ENCODE peak calls at places on chromosomes 6 and 20, in eight cellular contexts. One of them, this sample, is unnamed.

GRCh38 chr6:102732908-102733307 is 1339.4 kb downstream of the GRIK2 start:
- DNase-seq in testis: no peak
- DNase-seq in A549: no peak
- DNase-seq in H54: peak
- DNase-seq in transverse colon: no peak
- DNase-seq in IMR-90: no peak
- DNase-seq in stomach: no peak
- DNase-seq in breast epithelium: no peak
- DNase-seq in this sample: no peak

GRCh38 chr6:135299256-135299655 is 118.1 kb downstream of the MYB start:
- DNase-seq in H54: peak
- DNase-seq in stomach: no peak
- DNase-seq in testis: no peak
- DNase-seq in IMR-90: peak
- DNase-seq in transverse colon: no peak
- DNase-seq in breast epithelium: no peak
- DNase-seq in A549: peak
- DNase-seq in this sample: no peak

GRCh38 chr6:79928478-79928998 is 18.8 kb downstream of the ELOVL4 start:
- DNase-seq in testis: no peak
- DNase-seq in A549: peak
- DNase-seq in IMR-90: no peak
- DNase-seq in transverse colon: no peak
- DNase-seq in stomach: no peak
- DNase-seq in H54: no peak
- DNase-seq in breast epithelium: no peak
- DNase-seq in this sample: no peak

GRCh38 chr6:30490031-30490876 is 945 bp downstream of the HLA-E start:
- DNase-seq in H54: no peak
- DNase-seq in testis: peak
- DNase-seq in IMR-90: peak
- DNase-seq in A549: peak
- DNase-seq in transverse colon: peak
- DNase-seq in breast epithelium: peak
- DNase-seq in stomach: peak
- DNase-seq in this sample: peak

GRCh38 chr6:35948725-35949124 is 27.8 kb upstream of the SRPK1 start:
- DNase-seq in stomach: no peak
- DNase-seq in transverse colon: no peak
- DNase-seq in H54: no peak
- DNase-seq in breast epithelium: no peak
- DNase-seq in testis: no peak
- DNase-seq in IMR-90: peak
- DNase-seq in A549: peak
- DNase-seq in this sample: peak

GRCh38 chr20:5674176-5674660 is 76.0 kb upstream of the SHLD1 start:
- DNase-seq in A549: no peak
- DNase-seq in testis: no peak
- DNase-seq in H54: no peak
- DNase-seq in stomach: no peak
- DNase-seq in IMR-90: peak
- DNase-seq in transverse colon: no peak
- DNase-seq in breast epithelium: no peak
- DNase-seq in this sample: peak

GRCh38 chr6:21263531-21264287 is 329.8 kb upstream of the SOX4 start:
- DNase-seq in stomach: no peak
- DNase-seq in A549: no peak
- DNase-seq in breast epithelium: peak
- DNase-seq in H54: peak
- DNase-seq in testis: peak
- DNase-seq in transverse colon: no peak
- DNase-seq in IMR-90: no peak
- DNase-seq in this sample: no peak

GRCh38 chr6:148240866-148241477 is 101.7 kb upstream of the SASH1 start:
- DNase-seq in testis: no peak
- DNase-seq in A549: no peak
- DNase-seq in IMR-90: peak
- DNase-seq in H54: no peak
- DNase-seq in breast epithelium: no peak
- DNase-seq in transverse colon: no peak
- DNase-seq in stomach: no peak
- DNase-seq in this sample: no peak

GRCh38 chr6:63573899-63574553 is 1.7 kb downstream of the LOC128125822 start:
- DNase-seq in breast epithelium: no peak
- DNase-seq in IMR-90: peak
- DNase-seq in H54: no peak
- DNase-seq in testis: peak
- DNase-seq in transverse colon: peak
- DNase-seq in A549: peak
- DNase-seq in stomach: peak
- DNase-seq in this sample: peak

GRCh38 chr20:25309395-25310267 is 61.7 kb downstream of the PYGB start:
- DNase-seq in A549: peak
- DNase-seq in breast epithelium: no peak
- DNase-seq in IMR-90: peak
- DNase-seq in stomach: peak
- DNase-seq in transverse colon: peak
- DNase-seq in testis: no peak
- DNase-seq in H54: peak
- DNase-seq in this sample: peak

GRCh38 chr20:57558614-57559285 is 2.2 kb upstream of the PCK1 start:
- DNase-seq in A549: no peak
- DNase-seq in IMR-90: no peak
- DNase-seq in breast epithelium: no peak
- DNase-seq in H54: no peak
- DNase-seq in transverse colon: no peak
- DNase-seq in testis: no peak
- DNase-seq in stomach: no peak
- DNase-seq in this sample: no peak

GRCh38 chr20:6735913-6736845 is 31.3 kb upstream of the BMP2 start:
- DNase-seq in transverse colon: no peak
- DNase-seq in IMR-90: no peak
- DNase-seq in H54: no peak
- DNase-seq in A549: no peak
- DNase-seq in testis: peak
- DNase-seq in breast epithelium: no peak
- DNase-seq in stomach: peak
- DNase-seq in this sample: no peak

GRCh38 chr20:58461899-58462298 is 53.3 kb downstream of the APCDD1L start:
- DNase-seq in breast epithelium: no peak
- DNase-seq in A549: no peak
- DNase-seq in transverse colon: no peak
- DNase-seq in H54: no peak
- DNase-seq in IMR-90: no peak
- DNase-seq in testis: no peak
- DNase-seq in stomach: no peak
- DNase-seq in this sample: no peak

DNA sequence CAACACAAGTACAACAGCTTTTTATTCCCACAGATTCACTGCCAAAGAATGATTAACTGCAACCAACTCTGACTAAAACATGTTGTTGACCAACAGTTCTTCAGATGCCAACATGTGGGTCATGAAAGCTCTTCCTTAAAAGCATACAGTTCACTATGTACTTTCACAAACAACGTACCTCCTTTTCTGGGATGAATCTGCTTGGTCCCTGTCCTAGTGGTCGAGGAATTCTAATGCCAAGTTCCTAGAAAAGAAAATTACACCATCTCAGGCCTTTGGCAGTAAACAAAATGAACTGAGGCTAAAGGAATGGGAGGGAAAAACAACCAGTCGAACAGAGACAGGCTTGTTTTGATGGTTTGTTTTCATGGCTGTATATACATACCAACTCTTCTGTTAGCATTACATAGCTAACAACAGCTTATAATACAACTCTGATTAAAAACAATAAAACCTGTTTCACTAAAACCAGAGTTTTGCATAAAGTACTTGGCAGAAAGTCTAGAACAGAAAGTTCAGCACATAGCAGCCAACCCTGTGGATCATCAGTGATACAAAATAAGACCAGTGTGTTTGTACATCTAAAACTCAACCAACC is 92.4 kb downstream of the SESN1 start:
- DNase-seq in breast epithelium: peak
- DNase-seq in transverse colon: no peak
- DNase-seq in stomach: no peak
- DNase-seq in H54: no peak
- DNase-seq in A549: no peak
- DNase-seq in testis: no peak
- DNase-seq in IMR-90: peak
- DNase-seq in this sample: no peak
- TF ChIP-seq POLR2A in breast epithelium: no peak
- TF ChIP-seq POLR2A in transverse colon: no peak
- TF ChIP-seq POLR2A in stomach: no peak
- TF ChIP-seq POLR2A in H54: no peak
- TF ChIP-seq POLR2A in A549: no peak
- TF ChIP-seq POLR2A in testis: no peak
- TF ChIP-seq POLR2A in IMR-90: no peak
- TF ChIP-seq POLR2A in this sample: no peak

GRCh38 chr20:35699914-35700624 is 864 bp downstream of the ROMO1 start:
- DNase-seq in stomach: no peak
- DNase-seq in A549: no peak
- DNase-seq in H54: no peak
- DNase-seq in testis: no peak
- DNase-seq in breast epithelium: no peak
- DNase-seq in transverse colon: no peak
- DNase-seq in IMR-90: peak
- DNase-seq in this sample: no peak

GRCh38 chr20:35697696-35698297 is 1.4 kb downstream of the NFS1 start:
- DNase-seq in breast epithelium: no peak
- DNase-seq in A549: no peak
- DNase-seq in testis: no peak
- DNase-seq in stomach: peak
- DNase-seq in transverse colon: no peak
- DNase-seq in H54: no peak
- DNase-seq in IMR-90: no peak
- DNase-seq in this sample: no peak

GRCh38 chr20:35698298-35699126 is 640 bp downstream of the NFS1 start:
- DNase-seq in breast epithelium: no peak
- DNase-seq in stomach: peak
- DNase-seq in A549: no peak
- DNase-seq in H54: no peak
- DNase-seq in transverse colon: no peak
- DNase-seq in testis: no peak
- DNase-seq in IMR-90: no peak
- DNase-seq in this sample: peak

GRCh38 chr20:35700625-35701148 is 1.5 kb downstream of the ROMO1 start:
- DNase-seq in breast epithelium: no peak
- DNase-seq in transverse colon: no peak
- DNase-seq in IMR-90: no peak
- DNase-seq in A549: no peak
- DNase-seq in stomach: peak
- DNase-seq in testis: peak
- DNase-seq in H54: no peak
- DNase-seq in this sample: no peak

DNA sequence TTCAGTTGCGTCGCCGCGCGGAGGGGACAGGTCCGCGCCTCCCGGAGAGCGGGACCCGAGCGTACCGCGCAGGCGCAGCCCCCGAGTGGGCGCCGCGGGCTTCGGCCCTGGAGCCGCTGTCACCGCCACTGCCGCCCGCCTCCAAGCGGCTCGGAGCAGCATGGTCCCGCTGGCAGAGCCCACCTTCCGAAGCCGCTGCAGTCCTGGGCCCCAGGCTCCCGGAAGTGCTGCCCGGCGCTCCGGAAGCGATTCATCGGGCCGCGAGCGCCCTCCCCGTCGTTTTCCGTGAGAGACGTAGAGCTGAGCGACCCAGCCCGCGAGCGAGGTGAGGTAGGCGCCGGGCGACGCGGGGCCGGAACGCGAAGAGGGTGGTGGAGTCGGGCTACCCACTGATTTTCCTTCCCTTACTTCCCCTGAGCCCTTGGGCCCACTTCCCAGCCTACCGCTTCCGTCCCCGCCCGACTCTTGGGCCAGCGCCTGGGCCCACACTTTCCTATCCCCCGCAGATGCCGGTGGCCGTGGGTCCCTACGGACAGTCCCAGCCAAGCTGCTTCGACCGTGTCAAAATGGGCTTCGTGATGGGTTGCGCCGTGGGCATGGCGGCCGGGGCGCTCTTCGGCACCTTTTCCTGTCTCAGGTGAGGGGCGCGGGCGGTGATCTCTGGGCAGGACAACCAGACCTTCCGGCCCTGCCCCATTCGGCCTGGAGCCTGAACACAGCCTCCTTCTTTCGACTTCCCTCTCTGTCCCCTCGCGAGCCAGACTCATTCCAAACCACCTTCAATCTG is at the start of the genes NFS1 and ROMO1:
- DNase-seq in H54: peak
- DNase-seq in stomach: peak
- DNase-seq in IMR-90: peak
- DNase-seq in A549: peak
- DNase-seq in transverse colon: peak
- DNase-seq in breast epithelium: peak
- DNase-seq in testis: peak
- DNase-seq in this sample: peak
- TF ChIP-seq POLR2A in H54: peak
- TF ChIP-seq POLR2A in stomach: peak
- TF ChIP-seq POLR2A in IMR-90: peak
- TF ChIP-seq POLR2A in A549: peak
- TF ChIP-seq POLR2A in transverse colon: peak
- TF ChIP-seq POLR2A in breast epithelium: no peak
- TF ChIP-seq POLR2A in testis: no peak
- TF ChIP-seq POLR2A in this sample: peak

GRCh38 chr6:150664091-150664490 is 64.4 kb downstream of the PLEKHG1 start:
- DNase-seq in IMR-90: no peak
- DNase-seq in testis: no peak
- DNase-seq in transverse colon: no peak
- DNase-seq in A549: no peak
- DNase-seq in stomach: no peak
- DNase-seq in breast epithelium: no peak
- DNase-seq in H54: no peak
- DNase-seq in this sample: no peak

GRCh38 chr6:150668882-150669476 is 69.3 kb downstream of the PLEKHG1 start:
- DNase-seq in breast epithelium: no peak
- DNase-seq in stomach: no peak
- DNase-seq in A549: no peak
- DNase-seq in IMR-90: no peak
- DNase-seq in transverse colon: no peak
- DNase-seq in H54: no peak
- DNase-seq in testis: no peak
- DNase-seq in this sample: no peak

GRCh38 chr6:150667977-150668716 is 68.5 kb downstream of the PLEKHG1 start:
- DNase-seq in H54: no peak
- DNase-seq in A549: peak
- DNase-seq in breast epithelium: peak
- DNase-seq in transverse colon: peak
- DNase-seq in IMR-90: peak
- DNase-seq in testis: peak
- DNase-seq in stomach: peak
- DNase-seq in this sample: no peak

GRCh38 chr6:150662814-150663213 is 63.1 kb downstream of the PLEKHG1 start:
- DNase-seq in A549: no peak
- DNase-seq in H54: no peak
- DNase-seq in breast epithelium: no peak
- DNase-seq in stomach: no peak
- DNase-seq in IMR-90: no peak
- DNase-seq in transverse colon: no peak
- DNase-seq in testis: no peak
- DNase-seq in this sample: no peak

GRCh38 chr6:150666071-150666470 is 66.4 kb downstream of the PLEKHG1 start:
- DNase-seq in H54: no peak
- DNase-seq in A549: no peak
- DNase-seq in stomach: no peak
- DNase-seq in IMR-90: no peak
- DNase-seq in transverse colon: peak
- DNase-seq in testis: no peak
- DNase-seq in breast epithelium: no peak
- DNase-seq in this sample: no peak
- TF ChIP-seq POLR2A in H54: no peak
- TF ChIP-seq POLR2A in A549: no peak
- TF ChIP-seq POLR2A in stomach: no peak
- TF ChIP-seq POLR2A in IMR-90: no peak
- TF ChIP-seq POLR2A in transverse colon: no peak
- TF ChIP-seq POLR2A in testis: no peak
- TF ChIP-seq POLR2A in breast epithelium: no peak
- TF ChIP-seq POLR2A in this sample: no peak

GRCh38 chr20:34302723-34303528 is at the start of gene AHCY:
- DNase-seq in stomach: peak
- DNase-seq in H54: peak
- DNase-seq in A549: peak
- DNase-seq in IMR-90: peak
- DNase-seq in transverse colon: peak
- DNase-seq in testis: peak
- DNase-seq in breast epithelium: peak
- DNase-seq in this sample: peak
- TF ChIP-seq POLR2A in stomach: no peak
- TF ChIP-seq POLR2A in H54: peak
- TF ChIP-seq POLR2A in A549: peak
- TF ChIP-seq POLR2A in IMR-90: no peak
- TF ChIP-seq POLR2A in transverse colon: peak
- TF ChIP-seq POLR2A in testis: no peak
- TF ChIP-seq POLR2A in breast epithelium: no peak
- TF ChIP-seq POLR2A in this sample: peak